ENCODE peak calls at places on chromosomes 4 and X, in four cellular contexts. G is sigmoid colon, D is tibial nerve, K is IMR-90. N is an unnamed sample.

GRCh38 chr4:3520276-3520675 is 11.9 kb downstream of the LRPAP1 start:
- DNase-seq in G (peak; percentile 49), D (no peak), K (no peak), N (no peak)

GRCh38 chrX:136529795-136530194 is 2.2 kb upstream of the VGLL1 start:
- DNase-seq in G (no peak), D (no peak), K (no peak), N (no peak)

GRCh38 chr4:124738994-124739393 is 26.5 kb upstream of the ANKRD50 start:
- DNase-seq in G (no peak), D (no peak), K (no peak), N (no peak)

GRCh38 chr4:48683784-48684666 is 96.1 kb downstream of the FRYL start:
- DNase-seq in G (no peak), D (no peak), K (no peak), N (no peak)

GRCh38 chrX:86171366-86171765 is 23.1 kb downstream of the DACH2 start:
- DNase-seq in G (no peak), D (no peak), K (peak; percentile 64), N (no peak)

GRCh38 chrX:18354369-18355329 is at the start of gene SCML2:
- DNase-seq in G (peak; percentile 69), D (no peak), K (peak; percentile 21), N (no peak)

GRCh38 chr4:168925789-168926490 is 84.1 kb downstream of the CBR4 start:
- DNase-seq in G (no peak), D (no peak), K (no peak), N (no peak)

GRCh38 chrX:115233497-115234219 is at the start of gene LRCH2:
- DNase-seq in G (peak; percentile 66), D (peak; percentile 12), K (peak; percentile 41), N (no peak)

GRCh38 chrX:107324493-107325310 is 118.3 kb downstream of the DNAAF6 start:
- DNase-seq in G (peak; percentile 58), D (no peak), K (peak; percentile 4), N (no peak)

GRCh38 chr4:8156617-8157016 is 2.0 kb downstream of the ABLIM2 start:
- DNase-seq in G (no peak), D (no peak), K (no peak), N (no peak)

GRCh38 chrX:122567911-122568310 is 616.2 kb upstream of the GRIA3 start:
- DNase-seq in G (no peak), D (no peak), K (no peak), N (no peak)

GRCh38 chr4:133565379-133565778 is 416.3 kb downstream of the PCDH10 start:
- DNase-seq in G (no peak), D (no peak), K (peak; percentile 7), N (no peak)

GRCh38 chr4:79250887-79251286 is 75.0 kb downstream of the NAA11 start:
- DNase-seq in G (no peak), D (no peak), K (no peak), N (no peak)

GRCh38 chr4:78428996-78429395 is 122.6 kb upstream of the ANXA3 start:
- DNase-seq in G (no peak), D (no peak), K (no peak), N (no peak)

GRCh38 chrX:28108186-28108945 is 127.1 kb upstream of the DCAF8L1 start:
- DNase-seq in G (no peak), D (no peak), K (no peak), N (no peak)

GRCh38 chrX:39361736-39362135 is 560.5 kb downstream of the MID1IP1 start:
- DNase-seq in G (no peak), D (no peak), K (no peak), N (no peak)

GRCh38 chr4:71093745-71094144 is 100.3 kb downstream of the DCK start:
- DNase-seq in G (no peak), D (no peak), K (no peak), N (no peak)

GRCh38 chr4:13544556-13545393 is 467 bp upstream of the NKX3-2 start:
- DNase-seq in G (peak; percentile 97), D (no peak), K (peak; percentile 64), N (no peak)

GRCh38 chr4:162634390-162634789 is 470.6 kb upstream of the FSTL5 start:
- DNase-seq in G (no peak), D (no peak), K (no peak), N (no peak)

GRCh38 chrX:114162068-114162735 is 421.7 kb upstream of the HTR2C start:
- DNase-seq in G (no peak), D (no peak), K (no peak), N (no peak)

GRCh38 chr4:16860506-16860905 is 37.9 kb downstream of the LDB2 start:
- DNase-seq in G (no peak), D (no peak), K (peak; percentile 98), N (no peak)

GRCh38 chrX:75074475-75074874 is 81.6 kb downstream of the ABCB7 start:
- DNase-seq in G (no peak), D (no peak), K (no peak), N (no peak)

GRCh38 chrX:17082831-17083230 is 136.4 kb downstream of the REPS2 start:
- DNase-seq in G (no peak), D (no peak), K (no peak), N (no peak)

GRCh38 chr4:44674471-44674870 is 3.7 kb upstream of the GUF1 start:
- DNase-seq in G (no peak), D (no peak), K (no peak), N (no peak)

GRCh38 chrX:101136235-101136634 is 38.2 kb downstream of the CENPI start:
- DNase-seq in G (no peak), D (no peak), K (peak; percentile 32), N (no peak)

GRCh38 chr4:153432971-153433752 is 33.0 kb upstream of the TMEM131L start:
- DNase-seq in G (peak; percentile 74), D (no peak), K (peak; percentile 64), N (peak; percentile 13)

GRCh38 chrX:130071611-130072349 is 38.5 kb downstream of the ELF4 start:
- DNase-seq in G (no peak), D (no peak), K (no peak), N (no peak)

GRCh38 chr4:8840006-8840793 is 31.4 kb downstream of the HMX1 start:
- DNase-seq in G (peak; percentile 41), D (peak; percentile 6), K (no peak), N (no peak)

GRCh38 chr4:148779771-148780170 is 337.6 kb upstream of the NR3C2 start:
- DNase-seq in G (no peak), D (no peak), K (no peak), N (no peak)

GRCh38 chr4:54958236-54958635 is 167.2 kb downstream of the KDR start:
- DNase-seq in G (no peak), D (no peak), K (peak; percentile 22), N (no peak)

GRCh38 chr4:3867403-3868100 is 101.4 kb downstream of the ADRA2C start:
- DNase-seq in G (peak; percentile 43), D (no peak), K (no peak), N (no peak)

DNA sequence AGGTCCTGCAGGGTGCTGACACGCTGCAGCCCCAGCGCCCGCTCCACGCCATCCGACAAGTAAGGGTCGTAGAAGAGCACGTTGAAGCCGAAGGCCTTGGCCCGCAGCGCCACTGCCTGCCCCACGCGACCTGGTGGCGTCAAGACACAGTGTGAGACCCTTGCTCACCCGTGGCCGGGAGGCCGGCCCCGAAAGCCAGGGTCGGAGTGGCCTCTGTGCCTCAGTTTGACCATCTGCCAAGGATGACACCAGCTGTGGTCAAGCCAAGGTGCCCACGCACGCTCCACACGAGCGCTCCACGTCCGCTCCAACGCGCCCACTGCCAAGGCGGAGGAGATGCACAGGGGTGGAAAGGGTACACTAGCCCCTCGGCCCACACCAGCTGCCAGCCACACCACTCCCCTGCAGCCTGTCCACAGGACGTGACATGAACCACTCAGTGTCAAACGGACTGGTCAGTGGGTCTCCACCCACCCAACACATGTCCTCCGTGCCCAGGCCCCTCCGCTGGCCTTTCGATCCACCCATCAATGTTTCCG is 32.8 kb downstream of the CTBP1 start:
- DNase-seq in G (no peak), D (no peak), K (no peak), N (no peak)
- H3K36me3 ChIP-seq in G (peaks cover 74% of the 10 kb centered on the region), D (peaks cover 84% of the 10 kb centered on the region), K (peaks cover 72% of the 10 kb centered on the region), N (peaks cover 65% of the 10 kb centered on the region)

DNA sequence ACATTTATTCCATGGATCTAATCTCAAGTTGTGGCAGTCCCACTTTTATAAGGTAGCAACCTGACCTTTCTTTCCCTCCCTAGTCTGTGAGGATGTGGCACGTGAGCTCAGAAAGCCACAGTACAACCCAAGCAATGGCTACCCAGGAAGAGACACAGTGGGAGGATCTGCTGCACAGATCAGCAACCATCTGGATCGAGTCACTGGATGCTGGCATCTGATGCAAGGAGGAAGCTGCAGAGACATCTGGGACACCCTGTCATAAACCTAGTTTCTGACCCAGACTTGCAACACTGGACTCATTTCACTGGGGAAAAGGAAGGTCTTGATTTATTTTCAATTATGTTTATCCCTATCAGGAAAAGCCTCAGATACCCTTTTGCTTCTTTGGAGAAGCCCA is 327.1 kb downstream of the PAPSS1 start:
- DNase-seq in G (peak; percentile 65), D (no peak), K (peak; percentile 1), N (no peak)
- H3K27ac ChIP-seq in G (peak overlapping the region; percentile 63), D (no peak overlapping the region), K (no peak overlapping the region), N (no peak overlapping the region)

DNA sequence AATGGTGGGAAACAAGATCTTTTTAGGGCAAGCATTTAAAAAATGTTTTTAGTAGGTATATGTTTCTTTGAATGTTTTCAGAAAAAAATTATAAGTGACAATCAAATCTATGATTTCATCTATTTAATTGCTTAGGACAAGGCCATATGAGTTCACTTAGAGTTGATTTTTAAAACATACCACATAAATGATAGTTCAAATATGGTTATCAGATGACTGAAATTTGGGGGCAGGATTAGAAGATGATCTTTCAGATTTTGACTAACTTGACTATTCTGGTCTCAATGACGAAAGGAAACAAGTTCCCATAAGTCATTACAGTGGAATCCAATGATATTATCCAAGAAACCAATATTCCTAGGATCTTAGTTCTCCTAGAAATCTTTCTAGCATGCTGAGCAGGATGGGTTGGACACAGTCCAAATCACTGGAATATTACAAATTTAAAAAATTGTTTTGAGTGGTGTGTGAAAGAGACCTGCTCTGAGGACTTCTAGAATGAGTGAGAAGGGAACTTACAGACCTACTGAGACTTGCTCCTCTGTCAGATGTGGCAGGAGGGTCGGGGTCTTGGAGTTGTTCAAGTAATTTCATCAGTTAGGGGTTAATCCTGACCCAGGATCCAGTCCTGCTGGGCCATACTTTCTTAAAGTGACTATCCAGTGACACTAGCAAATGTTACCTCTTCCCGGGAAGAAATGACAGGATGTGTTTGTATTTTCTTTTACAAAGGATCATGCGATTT is 20.0 kb downstream of the RHOH start:
- DNase-seq in G (no peak), D (no peak), K (no peak), N (no peak)
- TF ChIP-seq POLR2A in G (no peak), D (no peak), K (no peak), N (no peak)

GRCh38 chr4:76956961-76957738 is 7.6 kb downstream of the SEPTIN11 start:
- DNase-seq in G (no peak), D (no peak), K (no peak), N (no peak)
- H3K36me3 ChIP-seq in G (no peaks in the 10 kb centered on the region), D (no peaks in the 10 kb centered on the region), K (peaks cover 17% of the 10 kb centered on the region), N (no peaks in the 10 kb centered on the region)